ENCODE peak calls at places on chromosomes 16 and 17, in ten cellular contexts. One of them, this sample, is unnamed.

GRCh38 chr17:64095144-64095882 is 34.6 kb downstream of the ERN1 start:
- DNase-seq in caudate nucleus: no peak
- DNase-seq in cardiac muscle cell: no peak
- DNase-seq in neural progenitor cell: no peak
- DNase-seq in SK-N-MC: no peak
- DNase-seq in SJCRH30: peak; percentile 66
- DNase-seq in GM12878: no peak
- DNase-seq in mesendoderm: no peak
- DNase-seq in OCI-LY7: no peak
- DNase-seq in naive thymus-derived CD4-positive, alpha-beta T cell: no peak
- DNase-seq in this sample: no peak

GRCh38 chr17:80501739-80502577 is 25.6 kb upstream of the NPTX1 start:
- DNase-seq in OCI-LY7: no peak
- DNase-seq in SJCRH30: peak; percentile 40
- DNase-seq in cardiac muscle cell: peak; percentile 50
- DNase-seq in SK-N-MC: no peak
- DNase-seq in mesendoderm: no peak
- DNase-seq in GM12878: no peak
- DNase-seq in neural progenitor cell: no peak
- DNase-seq in caudate nucleus: peak; percentile 45
- DNase-seq in naive thymus-derived CD4-positive, alpha-beta T cell: no peak
- DNase-seq in this sample: no peak

GRCh38 chr17:38578641-38579480 is 26.9 kb downstream of the SRCIN1 start:
- DNase-seq in SK-N-MC: no peak
- DNase-seq in SJCRH30: no peak
- DNase-seq in mesendoderm: no peak
- DNase-seq in cardiac muscle cell: no peak
- DNase-seq in GM12878: no peak
- DNase-seq in OCI-LY7: no peak
- DNase-seq in neural progenitor cell: peak; percentile 60
- DNase-seq in caudate nucleus: no peak
- DNase-seq in naive thymus-derived CD4-positive, alpha-beta T cell: no peak
- DNase-seq in this sample: no peak

GRCh38 chr16:68760671-68761275 is 23.7 kb downstream of the CDH1 start:
- DNase-seq in caudate nucleus: peak; percentile 51
- DNase-seq in OCI-LY7: peak; percentile 16
- DNase-seq in GM12878: peak; percentile 95
- DNase-seq in cardiac muscle cell: peak; percentile 20
- DNase-seq in mesendoderm: no peak
- DNase-seq in SJCRH30: peak; percentile 47
- DNase-seq in SK-N-MC: no peak
- DNase-seq in naive thymus-derived CD4-positive, alpha-beta T cell: no peak
- DNase-seq in neural progenitor cell: no peak
- DNase-seq in this sample: no peak

GRCh38 chr17:79728169-79728907 is 2.4 kb upstream of the ENPP7 start:
- DNase-seq in SK-N-MC: peak; percentile 94
- DNase-seq in naive thymus-derived CD4-positive, alpha-beta T cell: peak; percentile 81
- DNase-seq in mesendoderm: peak; percentile 95
- DNase-seq in OCI-LY7: peak; percentile 94
- DNase-seq in neural progenitor cell: peak; percentile 91
- DNase-seq in GM12878: peak; percentile 86
- DNase-seq in caudate nucleus: peak; percentile 87
- DNase-seq in SJCRH30: peak; percentile 96
- DNase-seq in cardiac muscle cell: peak; percentile 94
- DNase-seq in this sample: peak; percentile 77

GRCh38 chr16:83004868-83005652 is 378.3 kb downstream of the CDH13 start:
- DNase-seq in neural progenitor cell: no peak
- DNase-seq in mesendoderm: peak; percentile 4
- DNase-seq in caudate nucleus: no peak
- DNase-seq in GM12878: no peak
- DNase-seq in SK-N-MC: no peak
- DNase-seq in OCI-LY7: no peak
- DNase-seq in cardiac muscle cell: no peak
- DNase-seq in naive thymus-derived CD4-positive, alpha-beta T cell: no peak
- DNase-seq in SJCRH30: no peak
- DNase-seq in this sample: no peak

GRCh38 chr16:73020409-73020884 is 27.5 kb downstream of the ZFHX3 start:
- DNase-seq in SK-N-MC: no peak
- DNase-seq in cardiac muscle cell: peak; percentile 91
- DNase-seq in caudate nucleus: no peak
- DNase-seq in SJCRH30: peak; percentile 87
- DNase-seq in OCI-LY7: no peak
- DNase-seq in naive thymus-derived CD4-positive, alpha-beta T cell: no peak
- DNase-seq in neural progenitor cell: no peak
- DNase-seq in mesendoderm: no peak
- DNase-seq in GM12878: no peak
- DNase-seq in this sample: peak; percentile 62

GRCh38 chr16:88437367-88437964 is 15.6 kb upstream of the ZFPM1 start:
- DNase-seq in GM12878: no peak
- DNase-seq in naive thymus-derived CD4-positive, alpha-beta T cell: no peak
- DNase-seq in SJCRH30: peak; percentile 29
- DNase-seq in mesendoderm: peak; percentile 53
- DNase-seq in caudate nucleus: peak; percentile 11
- DNase-seq in SK-N-MC: no peak
- DNase-seq in cardiac muscle cell: peak; percentile 43
- DNase-seq in OCI-LY7: peak; percentile 71
- DNase-seq in neural progenitor cell: peak; percentile 87
- DNase-seq in this sample: peak; percentile 83

GRCh38 chr16:89990799-89991198 is 28.5 kb downstream of the DBNDD1 start:
- DNase-seq in OCI-LY7: no peak
- DNase-seq in SJCRH30: no peak
- DNase-seq in GM12878: no peak
- DNase-seq in mesendoderm: no peak
- DNase-seq in cardiac muscle cell: no peak
- DNase-seq in SK-N-MC: no peak
- DNase-seq in neural progenitor cell: no peak
- DNase-seq in caudate nucleus: no peak
- DNase-seq in naive thymus-derived CD4-positive, alpha-beta T cell: no peak
- DNase-seq in this sample: no peak

GRCh38 chr17:81207610-81208581 is 14.9 kb downstream of the CEP131 start:
- DNase-seq in neural progenitor cell: no peak
- DNase-seq in SJCRH30: peak; percentile 74
- DNase-seq in naive thymus-derived CD4-positive, alpha-beta T cell: no peak
- DNase-seq in OCI-LY7: peak; percentile 94
- DNase-seq in caudate nucleus: no peak
- DNase-seq in mesendoderm: no peak
- DNase-seq in GM12878: no peak
- DNase-seq in SK-N-MC: no peak
- DNase-seq in cardiac muscle cell: no peak
- DNase-seq in this sample: no peak

GRCh38 chr17:80948091-80948960 is 43.3 kb upstream of the CHMP6 start:
- DNase-seq in cardiac muscle cell: no peak
- DNase-seq in SJCRH30: no peak
- DNase-seq in mesendoderm: no peak
- DNase-seq in neural progenitor cell: no peak
- DNase-seq in naive thymus-derived CD4-positive, alpha-beta T cell: no peak
- DNase-seq in SK-N-MC: no peak
- DNase-seq in OCI-LY7: no peak
- DNase-seq in GM12878: no peak
- DNase-seq in caudate nucleus: no peak
- DNase-seq in this sample: peak; percentile 68

GRCh38 chr16:1688807-1689560 is 10.9 kb downstream of the JPT2 start:
- DNase-seq in naive thymus-derived CD4-positive, alpha-beta T cell: no peak
- DNase-seq in cardiac muscle cell: peak; percentile 58
- DNase-seq in SK-N-MC: no peak
- DNase-seq in caudate nucleus: no peak
- DNase-seq in neural progenitor cell: no peak
- DNase-seq in SJCRH30: no peak
- DNase-seq in OCI-LY7: no peak
- DNase-seq in GM12878: no peak
- DNase-seq in mesendoderm: no peak
- DNase-seq in this sample: peak; percentile 78

GRCh38 chr17:42535400-42536047 is 517 bp upstream of the NAGLU start:
- DNase-seq in cardiac muscle cell: no peak
- DNase-seq in OCI-LY7: peak; percentile 37
- DNase-seq in naive thymus-derived CD4-positive, alpha-beta T cell: no peak
- DNase-seq in mesendoderm: no peak
- DNase-seq in SJCRH30: no peak
- DNase-seq in caudate nucleus: no peak
- DNase-seq in SK-N-MC: no peak
- DNase-seq in neural progenitor cell: no peak
- DNase-seq in GM12878: no peak
- DNase-seq in this sample: no peak

DNA sequence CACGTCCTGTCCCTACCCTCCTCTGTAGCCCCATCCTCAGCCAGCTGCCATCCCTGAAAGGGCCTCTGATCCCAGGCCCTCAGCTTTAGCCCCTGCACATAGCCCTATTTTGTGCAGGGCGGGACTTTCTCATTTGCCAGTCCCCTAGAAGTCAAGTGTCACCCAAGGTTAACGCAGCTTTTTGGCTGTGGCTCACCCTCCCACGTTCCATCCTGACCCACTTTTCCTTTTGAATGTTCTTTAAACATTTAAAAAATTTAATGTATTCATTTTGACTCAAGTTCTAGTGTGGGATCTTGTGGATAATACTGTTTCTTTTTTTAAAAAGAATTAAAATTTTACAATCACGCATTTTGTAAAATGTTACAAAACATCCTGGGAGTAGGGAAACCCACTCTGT is 62.2 kb upstream of the LGALS9 start:
- DNase-seq in SJCRH30: no peak
- DNase-seq in naive thymus-derived CD4-positive, alpha-beta T cell: no peak
- DNase-seq in GM12878: no peak
- DNase-seq in SK-N-MC: no peak
- DNase-seq in cardiac muscle cell: no peak
- DNase-seq in mesendoderm: no peak
- DNase-seq in neural progenitor cell: no peak
- DNase-seq in caudate nucleus: no peak
- DNase-seq in OCI-LY7: no peak
- DNase-seq in this sample: no peak
- H3K27ac ChIP-seq in SJCRH30: no peak overlapping the region
- H3K27ac ChIP-seq in naive thymus-derived CD4-positive, alpha-beta T cell: no peak overlapping the region
- H3K27ac ChIP-seq in GM12878: no peak overlapping the region
- H3K27ac ChIP-seq in SK-N-MC: peak overlapping the region; percentile 6
- H3K27ac ChIP-seq in cardiac muscle cell: no peak overlapping the region
- H3K27ac ChIP-seq in mesendoderm: peak overlapping the region; percentile 25
- H3K27ac ChIP-seq in neural progenitor cell: no peak overlapping the region
- H3K27ac ChIP-seq in caudate nucleus: no peak overlapping the region
- H3K27ac ChIP-seq in OCI-LY7: no peak overlapping the region
- H3K27ac ChIP-seq in this sample: no peak overlapping the region

GRCh38 chr16:19872179-19872863 is 12.3 kb downstream of the GPRC5B start:
- DNase-seq in cardiac muscle cell: no peak
- DNase-seq in OCI-LY7: no peak
- DNase-seq in caudate nucleus: peak; percentile 74
- DNase-seq in SK-N-MC: no peak
- DNase-seq in SJCRH30: no peak
- DNase-seq in mesendoderm: no peak
- DNase-seq in naive thymus-derived CD4-positive, alpha-beta T cell: no peak
- DNase-seq in neural progenitor cell: no peak
- DNase-seq in GM12878: no peak
- DNase-seq in this sample: no peak

GRCh38 chr16:19874816-19875546 is 9.7 kb downstream of the GPRC5B start:
- DNase-seq in OCI-LY7: no peak
- DNase-seq in GM12878: no peak
- DNase-seq in naive thymus-derived CD4-positive, alpha-beta T cell: no peak
- DNase-seq in neural progenitor cell: no peak
- DNase-seq in SK-N-MC: no peak
- DNase-seq in cardiac muscle cell: no peak
- DNase-seq in mesendoderm: no peak
- DNase-seq in caudate nucleus: no peak
- DNase-seq in SJCRH30: peak; percentile 80
- DNase-seq in this sample: no peak

GRCh38 chr16:19872935-19873334 is 11.7 kb downstream of the GPRC5B start:
- DNase-seq in SJCRH30: no peak
- DNase-seq in GM12878: no peak
- DNase-seq in OCI-LY7: no peak
- DNase-seq in naive thymus-derived CD4-positive, alpha-beta T cell: no peak
- DNase-seq in SK-N-MC: no peak
- DNase-seq in neural progenitor cell: no peak
- DNase-seq in mesendoderm: no peak
- DNase-seq in cardiac muscle cell: no peak
- DNase-seq in caudate nucleus: peak; percentile 39
- DNase-seq in this sample: no peak

GRCh38 chr16:19875900-19876299 is 8.7 kb downstream of the GPRC5B start:
- DNase-seq in mesendoderm: no peak
- DNase-seq in SK-N-MC: no peak
- DNase-seq in neural progenitor cell: peak; percentile 63
- DNase-seq in caudate nucleus: no peak
- DNase-seq in GM12878: no peak
- DNase-seq in naive thymus-derived CD4-positive, alpha-beta T cell: no peak
- DNase-seq in OCI-LY7: no peak
- DNase-seq in cardiac muscle cell: no peak
- DNase-seq in SJCRH30: no peak
- DNase-seq in this sample: no peak

DNA sequence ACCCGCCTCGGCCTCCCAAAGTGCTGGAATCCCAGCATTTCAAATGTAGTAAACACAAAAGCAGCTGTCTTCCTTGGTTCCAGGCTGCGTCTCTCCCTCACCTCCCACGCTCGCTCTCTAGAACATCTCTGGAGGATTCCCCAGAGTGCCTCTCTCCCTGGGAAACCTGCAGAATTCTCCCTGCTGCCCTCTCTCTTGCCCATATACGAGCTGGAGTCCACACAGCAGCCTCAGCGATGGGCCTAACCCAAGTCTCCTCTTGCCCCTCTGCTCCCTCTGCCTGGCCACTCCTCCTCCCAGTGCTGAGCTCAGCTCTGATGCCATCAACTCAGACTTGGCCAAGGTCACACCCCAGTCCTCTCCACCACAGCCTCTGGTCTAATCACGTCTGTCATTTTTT is 10.6 kb downstream of the GPRC5B start:
- DNase-seq in mesendoderm: no peak
- DNase-seq in OCI-LY7: no peak
- DNase-seq in neural progenitor cell: no peak
- DNase-seq in GM12878: no peak
- DNase-seq in SK-N-MC: no peak
- DNase-seq in naive thymus-derived CD4-positive, alpha-beta T cell: no peak
- DNase-seq in SJCRH30: no peak
- DNase-seq in caudate nucleus: no peak
- DNase-seq in cardiac muscle cell: no peak
- DNase-seq in this sample: no peak
- H3K27ac ChIP-seq in mesendoderm: no peak overlapping the region
- H3K27ac ChIP-seq in OCI-LY7: no peak overlapping the region
- H3K27ac ChIP-seq in neural progenitor cell: no peak overlapping the region
- H3K27ac ChIP-seq in GM12878: no peak overlapping the region
- H3K27ac ChIP-seq in SK-N-MC: no peak overlapping the region
- H3K27ac ChIP-seq in naive thymus-derived CD4-positive, alpha-beta T cell: no peak overlapping the region
- H3K27ac ChIP-seq in SJCRH30: no peak overlapping the region
- H3K27ac ChIP-seq in caudate nucleus: peak overlapping the region; percentile 53
- H3K27ac ChIP-seq in cardiac muscle cell: no peak overlapping the region
- H3K27ac ChIP-seq in this sample: no peak overlapping the region

GRCh38 chr17:45282683-45283644 is 21.1 kb upstream of the SPATA32 start:
- DNase-seq in cardiac muscle cell: peak; percentile 77
- DNase-seq in caudate nucleus: no peak
- DNase-seq in SK-N-MC: no peak
- DNase-seq in neural progenitor cell: no peak
- DNase-seq in naive thymus-derived CD4-positive, alpha-beta T cell: no peak
- DNase-seq in SJCRH30: peak; percentile 96
- DNase-seq in OCI-LY7: no peak
- DNase-seq in mesendoderm: peak; percentile 51
- DNase-seq in GM12878: no peak
- DNase-seq in this sample: peak; percentile 71
- H3K27ac ChIP-seq in cardiac muscle cell: peak overlapping the region; percentile 44
- H3K27ac ChIP-seq in caudate nucleus: no peak overlapping the region
- H3K27ac ChIP-seq in SK-N-MC: no peak overlapping the region
- H3K27ac ChIP-seq in neural progenitor cell: no peak overlapping the region
- H3K27ac ChIP-seq in naive thymus-derived CD4-positive, alpha-beta T cell: peak overlapping the region; percentile 33
- H3K27ac ChIP-seq in SJCRH30: peak overlapping the region; percentile 49
- H3K27ac ChIP-seq in OCI-LY7: no peak overlapping the region
- H3K27ac ChIP-seq in mesendoderm: no peak overlapping the region
- H3K27ac ChIP-seq in GM12878: no peak overlapping the region
- H3K27ac ChIP-seq in this sample: peak overlapping the region; percentile 30

GRCh38 chr16:86635926-86636325 is 57.6 kb downstream of the FOXL1 start:
- DNase-seq in OCI-LY7: no peak
- DNase-seq in caudate nucleus: no peak
- DNase-seq in SJCRH30: no peak
- DNase-seq in neural progenitor cell: no peak
- DNase-seq in GM12878: no peak
- DNase-seq in cardiac muscle cell: no peak
- DNase-seq in naive thymus-derived CD4-positive, alpha-beta T cell: no peak
- DNase-seq in SK-N-MC: no peak
- DNase-seq in mesendoderm: no peak
- DNase-seq in this sample: no peak
- H3K27ac ChIP-seq in OCI-LY7: no peak overlapping the region
- H3K27ac ChIP-seq in caudate nucleus: no peak overlapping the region
- H3K27ac ChIP-seq in SJCRH30: no peak overlapping the region
- H3K27ac ChIP-seq in neural progenitor cell: no peak overlapping the region
- H3K27ac ChIP-seq in GM12878: no peak overlapping the region
- H3K27ac ChIP-seq in cardiac muscle cell: no peak overlapping the region
- H3K27ac ChIP-seq in naive thymus-derived CD4-positive, alpha-beta T cell: no peak overlapping the region
- H3K27ac ChIP-seq in SK-N-MC: no peak overlapping the region
- H3K27ac ChIP-seq in mesendoderm: no peak overlapping the region
- H3K27ac ChIP-seq in this sample: no peak overlapping the region

This sample was measured in upper lobe of right lung.